ENCODE peak calls at places on chromosomes 12 and 14, in five cellular contexts. Y, S, V, P and N are unnamed samples.

GRCh38 chr14:55107766-55108554 is 21.1 kb upstream of the LGALS3 start:
- DNase-seq in P (peak), Y (peak), V (peak), S (peak), N (peak)

GRCh38 chr12:42961395-42961794 is 371.8 kb upstream of the PRICKLE1 start:
- DNase-seq in V (peak), Y (peak), S (no peak), P (peak), N (peak)

GRCh38 chr14:103372552-103373304 is 12.5 kb upstream of the MARK3 start:
- DNase-seq in P (peak), Y (no peak), S (no peak), V (peak), N (peak)

GRCh38 chr14:78297843-78298242 is 127.7 kb downstream of the NRXN3 start:
- DNase-seq in Y (no peak), S (no peak), P (no peak), V (no peak), N (no peak)

GRCh38 chr14:64815257-64815656 is 64.5 kb downstream of the SPTB start:
- DNase-seq in Y (no peak), S (no peak), V (no peak), P (no peak), N (no peak)

GRCh38 chr14:41915732-41916131 is 309.1 kb downstream of the LRFN5 start:
- DNase-seq in P (no peak), V (no peak), Y (no peak), S (no peak), N (no peak)

GRCh38 chr14:100533647-100534485 is 53.4 kb downstream of the BEGAIN start:
- DNase-seq in S (no peak), V (no peak), P (no peak), Y (no peak), N (no peak)

GRCh38 chr14:90168425-90169105 is 87.8 kb upstream of the PSMC1 start:
- DNase-seq in P (peak), V (no peak), Y (no peak), S (no peak), N (no peak)

GRCh38 chr14:71231521-71232393 is 324.5 kb downstream of the PCNX1 start:
- DNase-seq in S (no peak), P (no peak), Y (no peak), V (no peak), N (no peak)

GRCh38 chr14:30957813-30958370 is 67.6 kb upstream of the AP4S1 start:
- DNase-seq in Y (no peak), P (no peak), V (no peak), S (no peak), N (peak)

GRCh38 chr14:59787045-59787674 is 83.4 kb downstream of the RTN1 start:
- DNase-seq in Y (no peak), P (no peak), S (no peak), V (no peak), N (no peak)
- TF ChIP-seq CTCF in Y (no peak), P (peak), S (no peak), V (no peak), N (no peak)

DNA sequence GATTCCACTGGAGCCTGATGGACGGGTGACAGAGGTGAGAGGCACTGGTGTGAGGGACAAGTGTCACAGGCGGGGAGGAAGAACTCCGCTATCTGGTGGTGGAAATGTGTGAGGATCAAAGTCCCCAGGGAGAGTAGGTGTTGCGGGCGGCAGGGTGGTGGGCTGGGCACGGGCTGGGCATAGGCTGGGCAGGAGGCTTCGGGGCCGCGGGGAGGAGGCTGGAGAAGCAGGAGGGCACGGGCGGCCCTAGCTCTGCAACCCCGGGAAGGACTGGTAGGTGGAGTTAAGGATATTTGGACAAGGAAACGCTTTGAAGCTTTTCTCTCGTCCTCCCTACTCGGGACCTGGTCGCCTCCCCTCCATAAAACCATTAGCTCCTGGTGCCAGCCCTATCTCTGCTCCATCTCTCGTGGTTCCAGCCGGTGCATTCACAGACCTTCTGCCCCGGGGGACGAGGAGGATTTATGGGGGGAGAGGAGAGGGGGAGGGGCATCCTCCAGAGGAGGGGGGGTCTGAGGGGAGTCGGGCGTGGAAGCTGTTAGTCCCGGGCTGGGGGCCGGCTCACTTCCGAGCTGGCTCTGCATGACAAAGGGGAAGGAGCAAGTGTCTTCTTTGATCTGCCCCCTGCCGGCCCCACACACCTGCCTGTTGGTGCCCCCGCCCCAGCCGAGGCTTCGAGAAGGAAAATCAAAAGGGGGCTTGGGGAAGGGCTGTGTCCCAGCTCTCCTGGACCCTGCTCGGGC is 478 bp downstream of the WNT5B start:
- DNase-seq in S (peak), Y (no peak), P (no peak), V (no peak), N (peak)
- TF ChIP-seq CTCF in S (no peak), Y (no peak), P (peak), V (no peak), N (peak)

DNA sequence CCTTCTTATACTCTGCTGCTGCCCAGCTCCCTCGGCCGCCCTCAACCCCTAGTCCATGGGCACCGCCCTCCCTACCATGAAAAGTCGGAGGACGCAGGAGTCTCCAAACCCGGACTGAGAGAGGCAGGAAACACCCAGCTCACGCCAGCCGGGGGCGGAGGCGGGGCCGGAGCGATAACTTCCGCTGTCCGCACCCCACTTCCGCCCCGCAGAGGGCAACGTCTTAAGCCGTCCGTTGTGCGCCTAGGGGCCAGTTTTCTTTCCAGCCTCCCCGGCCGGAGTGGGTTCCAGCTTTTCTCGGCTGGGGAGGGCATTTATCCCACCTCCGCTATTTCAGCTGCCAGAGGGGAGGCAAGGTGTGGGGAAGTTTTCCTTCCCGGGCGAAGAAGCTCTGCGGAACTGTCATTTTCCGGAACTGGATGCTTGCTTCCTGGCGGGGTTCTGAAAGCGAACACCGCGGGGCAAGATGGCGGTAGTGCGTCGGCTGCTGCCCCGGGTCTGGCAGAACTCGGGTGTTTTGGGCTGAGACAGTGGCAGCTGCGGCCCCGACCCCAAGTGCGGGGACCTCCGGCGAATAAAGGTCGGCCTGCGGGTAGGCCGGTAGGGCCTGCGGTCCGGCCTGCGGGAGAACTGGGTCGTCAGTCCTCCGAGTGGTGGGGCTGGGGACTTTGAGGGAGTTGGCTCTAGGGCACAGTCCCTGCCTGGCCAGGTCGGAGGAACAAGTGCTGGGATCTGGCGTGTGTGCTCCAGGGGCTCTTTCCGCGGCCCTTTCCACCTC is at the start of the genes KCTD10 and UBE3B:
- DNase-seq in Y (peak), S (peak), V (peak), P (peak), N (peak)
- TF ChIP-seq CTCF in Y (no peak), S (no peak), V (no peak), P (no peak), N (no peak)

GRCh38 chr14:97177016-97177415 is 379.8 kb downstream of the VRK1 start:
- DNase-seq in P (no peak), V (peak), S (peak), Y (no peak), N (peak)
- TF ChIP-seq CTCF in P (no peak), V (peak), S (no peak), Y (no peak), N (no peak)

GRCh38 chr14:93343797-93344196 is 3.2 kb upstream of the COX8C start:
- DNase-seq in S (no peak), V (no peak), P (no peak), Y (no peak), N (no peak)

GRCh38 chr14:93348292-93348691 is 1.3 kb downstream of the COX8C start:
- DNase-seq in Y (no peak), S (no peak), V (no peak), P (no peak), N (no peak)

GRCh38 chr14:93347850-93348249 is 868 bp downstream of the COX8C start:
- DNase-seq in P (no peak), S (no peak), Y (no peak), V (no peak), N (no peak)

GRCh38 chr14:93343266-93343665 is 3.7 kb upstream of the COX8C start:
- DNase-seq in P (no peak), V (no peak), Y (no peak), S (no peak), N (no peak)

DNA sequence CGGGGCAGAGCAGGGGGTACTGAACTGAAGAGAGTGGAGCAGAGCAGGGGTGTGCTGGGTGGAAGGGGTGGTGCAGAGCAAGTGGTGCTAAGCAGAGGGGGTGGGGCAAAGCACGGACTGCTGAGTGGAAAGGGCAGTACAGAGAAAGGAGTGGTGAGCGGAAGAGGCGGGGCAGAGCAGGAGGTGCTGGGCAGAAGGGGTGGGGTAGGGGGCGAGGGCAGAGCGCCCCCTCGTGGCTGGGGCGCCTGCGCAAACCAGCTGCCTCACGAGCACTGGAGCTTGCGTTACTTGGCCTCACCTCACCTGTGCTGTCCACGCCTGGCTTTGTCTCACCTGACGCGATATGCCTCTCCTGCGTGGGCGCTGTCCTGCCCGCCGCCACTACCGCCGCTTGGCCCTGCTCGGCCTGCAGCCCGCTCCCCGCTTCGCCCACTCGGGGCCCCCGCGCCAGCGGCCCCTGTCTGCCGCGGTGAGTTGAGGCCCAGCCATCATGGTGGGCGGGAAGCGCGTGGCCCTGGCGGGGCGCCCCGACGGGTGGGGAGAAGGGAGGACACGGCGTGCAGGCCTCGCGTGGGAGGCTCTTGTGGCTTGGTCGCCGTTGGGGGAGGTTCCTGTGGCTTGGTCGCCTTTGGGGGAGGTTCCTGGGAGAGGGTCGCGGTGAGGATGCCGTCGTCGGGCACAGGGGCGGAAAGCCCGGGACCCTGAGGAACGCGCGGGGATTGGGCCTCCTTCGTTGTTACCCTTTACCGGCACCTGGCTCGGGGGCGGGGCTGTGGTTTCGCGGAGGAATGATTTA is at the start of gene COX8C:
- DNase-seq in P (no peak), S (no peak), V (no peak), Y (no peak), N (no peak)
- TF ChIP-seq CTCF in P (no peak), S (no peak), V (no peak), Y (no peak), N (no peak)